ENCODE peak calls at places on chromosome 20, in six cellular contexts. One of them, this sample, is unnamed.

GRCh38 chr20:51446656-51447055 is 95.9 kb downstream of the NFATC2 start:
- DNase-seq in gastrocnemius medialis: no peak
- DNase-seq in right lobe of liver: peak
- DNase-seq in cardiac fibroblast: peak
- DNase-seq in uterus: peak
- DNase-seq in BJ: peak
- DNase-seq in this sample: peak

GRCh38 chr20:43767686-43768474 is 41.1 kb upstream of the GTSF1L start:
- DNase-seq in gastrocnemius medialis: no peak
- DNase-seq in right lobe of liver: no peak
- DNase-seq in cardiac fibroblast: peak
- DNase-seq in uterus: no peak
- DNase-seq in BJ: no peak
- DNase-seq in this sample: no peak

GRCh38 chr20:36159833-36160232 is 5.3 kb downstream of the EPB41L1 start:
- DNase-seq in gastrocnemius medialis: no peak
- DNase-seq in right lobe of liver: no peak
- DNase-seq in cardiac fibroblast: no peak
- DNase-seq in uterus: no peak
- DNase-seq in BJ: no peak
- DNase-seq in this sample: no peak

GRCh38 chr20:41392871-41393704 is 26.5 kb upstream of the EMILIN3 start:
- DNase-seq in gastrocnemius medialis: no peak
- DNase-seq in right lobe of liver: peak
- DNase-seq in cardiac fibroblast: no peak
- DNase-seq in uterus: peak
- DNase-seq in BJ: no peak
- DNase-seq in this sample: no peak

GRCh38 chr20:6768228-6769185 is 1.0 kb downstream of the BMP2 start:
- DNase-seq in gastrocnemius medialis: no peak
- DNase-seq in right lobe of liver: peak
- DNase-seq in cardiac fibroblast: peak
- DNase-seq in uterus: peak
- DNase-seq in BJ: no peak
- DNase-seq in this sample: no peak

GRCh38 chr20:24703284-24703610 is 233.8 kb downstream of the SYNDIG1 start:
- DNase-seq in gastrocnemius medialis: no peak
- DNase-seq in right lobe of liver: no peak
- DNase-seq in cardiac fibroblast: no peak
- DNase-seq in uterus: no peak
- DNase-seq in BJ: no peak
- DNase-seq in this sample: no peak

GRCh38 chr20:31569163-31570020 is 35.7 kb upstream of the ID1 start:
- DNase-seq in gastrocnemius medialis: no peak
- DNase-seq in right lobe of liver: peak
- DNase-seq in cardiac fibroblast: peak
- DNase-seq in uterus: peak
- DNase-seq in BJ: no peak
- DNase-seq in this sample: no peak

GRCh38 chr20:1949711-1950110 is 44.1 kb downstream of the PDYN start:
- DNase-seq in gastrocnemius medialis: no peak
- DNase-seq in right lobe of liver: no peak
- DNase-seq in cardiac fibroblast: no peak
- DNase-seq in uterus: no peak
- DNase-seq in BJ: no peak
- DNase-seq in this sample: no peak

GRCh38 chr20:49074521-49074920 is 28.4 kb downstream of the CSE1L start:
- DNase-seq in gastrocnemius medialis: no peak
- DNase-seq in right lobe of liver: no peak
- DNase-seq in cardiac fibroblast: no peak
- DNase-seq in uterus: no peak
- DNase-seq in BJ: no peak
- DNase-seq in this sample: no peak

GRCh38 chr20:19423097-19423891 is 210.9 kb downstream of the SLC24A3 start:
- DNase-seq in gastrocnemius medialis: no peak
- DNase-seq in right lobe of liver: no peak
- DNase-seq in cardiac fibroblast: no peak
- DNase-seq in uterus: no peak
- DNase-seq in BJ: no peak
- DNase-seq in this sample: no peak

GRCh38 chr20:22905667-22906066 is 129.4 kb upstream of the SSTR4 start:
- DNase-seq in gastrocnemius medialis: no peak
- DNase-seq in right lobe of liver: no peak
- DNase-seq in cardiac fibroblast: peak
- DNase-seq in uterus: peak
- DNase-seq in BJ: no peak
- DNase-seq in this sample: no peak

GRCh38 chr20:47356220-47356525 is 326 bp downstream of the ZMYND8 start:
- DNase-seq in gastrocnemius medialis: no peak
- DNase-seq in right lobe of liver: no peak
- DNase-seq in cardiac fibroblast: no peak
- DNase-seq in uterus: no peak
- DNase-seq in BJ: no peak
- DNase-seq in this sample: no peak

GRCh38 chr20:51563597-51564332 is 21.2 kb upstream of the NFATC2 start:
- DNase-seq in gastrocnemius medialis: peak
- DNase-seq in right lobe of liver: peak
- DNase-seq in cardiac fibroblast: peak
- DNase-seq in uterus: peak
- DNase-seq in BJ: peak
- DNase-seq in this sample: peak

GRCh38 chr20:57693002-57693582 is 16.7 kb downstream of the PMEPA1 start:
- DNase-seq in gastrocnemius medialis: no peak
- DNase-seq in right lobe of liver: no peak
- DNase-seq in cardiac fibroblast: no peak
- DNase-seq in uterus: no peak
- DNase-seq in BJ: no peak
- DNase-seq in this sample: no peak

GRCh38 chr20:33933469-33933909 is 60.2 kb upstream of the RALY start:
- DNase-seq in gastrocnemius medialis: peak
- DNase-seq in right lobe of liver: peak
- DNase-seq in cardiac fibroblast: peak
- DNase-seq in uterus: peak
- DNase-seq in BJ: no peak
- DNase-seq in this sample: no peak

GRCh38 chr20:56504373-56505005 is 20.1 kb upstream of the FAM209A start:
- DNase-seq in gastrocnemius medialis: no peak
- DNase-seq in right lobe of liver: no peak
- DNase-seq in cardiac fibroblast: no peak
- DNase-seq in uterus: no peak
- DNase-seq in BJ: no peak
- DNase-seq in this sample: no peak

GRCh38 chr20:8812818-8813217 is 256.1 kb upstream of the PLCB4 start:
- DNase-seq in gastrocnemius medialis: no peak
- DNase-seq in right lobe of liver: no peak
- DNase-seq in cardiac fibroblast: no peak
- DNase-seq in uterus: peak
- DNase-seq in BJ: no peak
- DNase-seq in this sample: no peak

GRCh38 chr20:41339957-41340326 is 679 bp upstream of the LPIN3 start:
- DNase-seq in gastrocnemius medialis: peak
- DNase-seq in right lobe of liver: peak
- DNase-seq in cardiac fibroblast: peak
- DNase-seq in uterus: peak
- DNase-seq in BJ: no peak
- DNase-seq in this sample: peak

GRCh38 chr20:50297498-50298348 is 107.1 kb downstream of the CEBPB start:
- DNase-seq in gastrocnemius medialis: no peak
- DNase-seq in right lobe of liver: peak
- DNase-seq in cardiac fibroblast: no peak
- DNase-seq in uterus: no peak
- DNase-seq in BJ: no peak
- DNase-seq in this sample: no peak

GRCh38 chr20:58103961-58104360 is 124.5 kb downstream of the ANKRD60 start:
- DNase-seq in gastrocnemius medialis: no peak
- DNase-seq in right lobe of liver: no peak
- DNase-seq in cardiac fibroblast: no peak
- DNase-seq in uterus: no peak
- DNase-seq in BJ: no peak
- DNase-seq in this sample: no peak

GRCh38 chr20:32355417-32355841 is 2.7 kb upstream of the ASXL1 start:
- DNase-seq in gastrocnemius medialis: no peak
- DNase-seq in right lobe of liver: no peak
- DNase-seq in cardiac fibroblast: no peak
- DNase-seq in uterus: no peak
- DNase-seq in BJ: no peak
- DNase-seq in this sample: no peak

GRCh38 chr20:51884561-51884960 is 82.2 kb upstream of the SALL4 start:
- DNase-seq in gastrocnemius medialis: no peak
- DNase-seq in right lobe of liver: no peak
- DNase-seq in cardiac fibroblast: no peak
- DNase-seq in uterus: no peak
- DNase-seq in BJ: no peak
- DNase-seq in this sample: no peak

GRCh38 chr20:5703542-5704215 is 46.5 kb upstream of the SHLD1 start:
- DNase-seq in gastrocnemius medialis: no peak
- DNase-seq in right lobe of liver: no peak
- DNase-seq in cardiac fibroblast: no peak
- DNase-seq in uterus: no peak
- DNase-seq in BJ: no peak
- DNase-seq in this sample: no peak

GRCh38 chr20:19073584-19074198 is 138.8 kb upstream of the SLC24A3 start:
- DNase-seq in gastrocnemius medialis: no peak
- DNase-seq in right lobe of liver: no peak
- DNase-seq in cardiac fibroblast: peak
- DNase-seq in uterus: no peak
- DNase-seq in BJ: no peak
- DNase-seq in this sample: no peak

GRCh38 chr20:49627329-49627761 is 59.4 kb upstream of the PTGIS start:
- DNase-seq in gastrocnemius medialis: no peak
- DNase-seq in right lobe of liver: no peak
- DNase-seq in cardiac fibroblast: no peak
- DNase-seq in uterus: no peak
- DNase-seq in BJ: no peak
- DNase-seq in this sample: no peak

GRCh38 chr20:62321978-62322377 is 19.2 kb downstream of the ADRM1 start:
- DNase-seq in gastrocnemius medialis: no peak
- DNase-seq in right lobe of liver: no peak
- DNase-seq in cardiac fibroblast: no peak
- DNase-seq in uterus: no peak
- DNase-seq in BJ: no peak
- DNase-seq in this sample: no peak

GRCh38 chr20:62322428-62323073 is 19.8 kb downstream of the ADRM1 start:
- DNase-seq in gastrocnemius medialis: no peak
- DNase-seq in right lobe of liver: no peak
- DNase-seq in cardiac fibroblast: no peak
- DNase-seq in uterus: no peak
- DNase-seq in BJ: no peak
- DNase-seq in this sample: no peak

GRCh38 chr20:62320581-62321354 is 18.0 kb downstream of the ADRM1 start:
- DNase-seq in gastrocnemius medialis: no peak
- DNase-seq in right lobe of liver: no peak
- DNase-seq in cardiac fibroblast: peak
- DNase-seq in uterus: no peak
- DNase-seq in BJ: no peak
- DNase-seq in this sample: no peak

GRCh38 chr20:62323146-62323979 is 20.6 kb downstream of the ADRM1 start:
- DNase-seq in gastrocnemius medialis: no peak
- DNase-seq in right lobe of liver: no peak
- DNase-seq in cardiac fibroblast: no peak
- DNase-seq in uterus: no peak
- DNase-seq in BJ: no peak
- DNase-seq in this sample: no peak

GRCh38 chr20:62321521-62321948 is 18.7 kb downstream of the ADRM1 start:
- DNase-seq in gastrocnemius medialis: no peak
- DNase-seq in right lobe of liver: no peak
- DNase-seq in cardiac fibroblast: peak
- DNase-seq in uterus: no peak
- DNase-seq in BJ: no peak
- DNase-seq in this sample: no peak
- TF ChIP-seq CTCF in gastrocnemius medialis: no peak
- TF ChIP-seq CTCF in right lobe of liver: no peak
- TF ChIP-seq CTCF in cardiac fibroblast: no peak
- TF ChIP-seq CTCF in uterus: no peak
- TF ChIP-seq CTCF in BJ: no peak
- TF ChIP-seq CTCF in this sample: no peak

GRCh38 chr20:14956026-14956425 is 618.6 kb upstream of the FLRT3 start:
- DNase-seq in gastrocnemius medialis: no peak
- DNase-seq in right lobe of liver: no peak
- DNase-seq in cardiac fibroblast: no peak
- DNase-seq in uterus: no peak
- DNase-seq in BJ: no peak
- DNase-seq in this sample: no peak
- H3K4me3 ChIP-seq in gastrocnemius medialis: no peak
- H3K4me3 ChIP-seq in right lobe of liver: no peak
- H3K4me3 ChIP-seq in cardiac fibroblast: no peak
- H3K4me3 ChIP-seq in uterus: no peak
- H3K4me3 ChIP-seq in BJ: no peak
- H3K4me3 ChIP-seq in this sample: no peak

GRCh38 chr20:62516345-62516744 is 40.5 kb upstream of the GATA5 start:
- DNase-seq in gastrocnemius medialis: no peak
- DNase-seq in right lobe of liver: peak
- DNase-seq in cardiac fibroblast: no peak
- DNase-seq in uterus: no peak
- DNase-seq in BJ: no peak
- DNase-seq in this sample: no peak
- TF ChIP-seq CTCF in gastrocnemius medialis: no peak
- TF ChIP-seq CTCF in right lobe of liver: peak
- TF ChIP-seq CTCF in cardiac fibroblast: peak
- TF ChIP-seq CTCF in uterus: no peak
- TF ChIP-seq CTCF in BJ: peak
- TF ChIP-seq CTCF in this sample: peak

GRCh38 chr20:480044-480443 is 17.7 kb upstream of the TBC1D20 start:
- DNase-seq in gastrocnemius medialis: no peak
- DNase-seq in right lobe of liver: no peak
- DNase-seq in cardiac fibroblast: no peak
- DNase-seq in uterus: no peak
- DNase-seq in BJ: no peak
- DNase-seq in this sample: no peak

GRCh38 chr20:483791-484644 is 21.7 kb upstream of the TBC1D20 start:
- DNase-seq in gastrocnemius medialis: no peak
- DNase-seq in right lobe of liver: no peak
- DNase-seq in cardiac fibroblast: no peak
- DNase-seq in uterus: peak
- DNase-seq in BJ: no peak
- DNase-seq in this sample: no peak

GRCh38 chr20:479487-479886 is 17.2 kb upstream of the TBC1D20 start:
- DNase-seq in gastrocnemius medialis: no peak
- DNase-seq in right lobe of liver: no peak
- DNase-seq in cardiac fibroblast: peak
- DNase-seq in uterus: no peak
- DNase-seq in BJ: no peak
- DNase-seq in this sample: no peak

GRCh38 chr20:478949-479429 is 16.7 kb upstream of the TBC1D20 start:
- DNase-seq in gastrocnemius medialis: no peak
- DNase-seq in right lobe of liver: no peak
- DNase-seq in cardiac fibroblast: peak
- DNase-seq in uterus: no peak
- DNase-seq in BJ: no peak
- DNase-seq in this sample: peak

DNA sequence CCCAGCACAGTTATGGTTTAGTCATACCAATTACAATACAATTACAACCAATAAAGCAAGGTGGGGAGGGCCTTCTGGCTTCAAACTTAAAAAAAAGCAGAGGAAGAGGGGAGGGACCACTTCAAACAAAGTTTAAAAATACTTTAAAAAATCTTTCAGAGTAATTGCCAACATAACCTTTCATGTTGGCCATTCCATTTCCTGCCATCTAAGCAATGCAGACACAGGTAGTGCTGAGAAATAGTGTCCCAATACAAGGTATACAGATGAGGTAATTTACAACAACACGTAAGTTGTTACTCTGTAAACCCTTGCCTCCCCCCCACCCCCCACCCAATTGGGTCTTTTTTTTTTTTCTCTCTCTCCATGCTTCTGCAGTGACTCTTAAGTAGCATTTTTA is 18.8 kb upstream of the TBC1D20 start:
- DNase-seq in gastrocnemius medialis: no peak
- DNase-seq in right lobe of liver: no peak
- DNase-seq in cardiac fibroblast: no peak
- DNase-seq in uterus: no peak
- DNase-seq in BJ: no peak
- DNase-seq in this sample: no peak
- H3K4me3 ChIP-seq in gastrocnemius medialis: no peak
- H3K4me3 ChIP-seq in right lobe of liver: no peak
- H3K4me3 ChIP-seq in cardiac fibroblast: no peak
- H3K4me3 ChIP-seq in uterus: no peak
- H3K4me3 ChIP-seq in BJ: no peak
- H3K4me3 ChIP-seq in this sample: no peak